ENCODE peak calls at places on chromosomes 7 and 10, in four cellular contexts. A is GM23248, I is RWPE2, C is RWPE1. E is an unnamed sample.

GRCh38 chr7:130884437-130885417 is 150.7 kb upstream of the KLF14 start:
- DNase-seq in A (peak; percentile 73), I (no peak), C (no peak), E (no peak)

GRCh38 chr7:76202666-76203030 is 952 bp downstream of the SRRM3 start:
- DNase-seq in A (no peak), I (no peak), C (no peak), E (no peak)

GRCh38 chr10:112926906-112927688 is 22.9 kb upstream of the TCF7L2 start:
- DNase-seq in A (no peak), I (no peak), C (no peak), E (no peak)

GRCh38 chr7:31850601-31851000 is 163.6 kb downstream of the PPP1R17 start:
- DNase-seq in A (peak; percentile 15), I (no peak), C (no peak), E (no peak)

GRCh38 chr10:86363184-86363832 is 3.3 kb downstream of the GRID1 start:
- DNase-seq in A (peak; percentile 33), I (peak; percentile 43), C (peak; percentile 44), E (peak; percentile 18)

GRCh38 chr10:63467833-63468232 is 2.1 kb upstream of the JMJD1C start:
- DNase-seq in A (peak; percentile 56), I (no peak), C (no peak), E (no peak)

GRCh38 chr10:110355181-110355831 is 50.6 kb upstream of the SMNDC1 start:
- DNase-seq in A (no peak), I (no peak), C (no peak), E (no peak)

GRCh38 chr10:88314362-88314761 is 268.8 kb downstream of the RNLS start:
- DNase-seq in A (no peak), I (no peak), C (no peak), E (no peak)

GRCh38 chr10:109062371-109062770 is 860.9 kb downstream of the XPNPEP1 start:
- DNase-seq in A (peak; percentile 61), I (no peak), C (no peak), E (no peak)

GRCh38 chr10:51206471-51206870 is 132.2 kb downstream of the PRKG1 start:
- DNase-seq in A (peak; percentile 20), I (no peak), C (no peak), E (no peak)

GRCh38 chr7:87398441-87398840 is 53.0 kb downstream of the CROT start:
- DNase-seq in A (peak; percentile 60), I (no peak), C (peak; percentile 68), E (peak; percentile 46)

GRCh38 chr7:108127461-108127860 is 2.7 kb downstream of the LAMB4 start:
- DNase-seq in A (no peak), I (no peak), C (no peak), E (peak; percentile 39)

GRCh38 chr10:76779163-76779820 is 858.3 kb downstream of the KCNMA1 start:
- DNase-seq in A (peak; percentile 91), I (no peak), C (no peak), E (no peak)

GRCh38 chr7:29328811-29329210 is 134.2 kb downstream of the CHN2 start:
- DNase-seq in A (peak; percentile 62), I (no peak), C (peak; percentile 75), E (no peak)

GRCh38 chr10:1615186-1615954 is 122.0 kb downstream of the ADARB2 start:
- DNase-seq in A (no peak), I (no peak), C (no peak), E (no peak)

GRCh38 chr7:137209151-137209822 is 134.2 kb downstream of the PTN start:
- DNase-seq in A (no peak), I (no peak), C (no peak), E (no peak)

GRCh38 chr7:7884855-7885254 is 83.7 kb upstream of the GLCCI1 start:
- DNase-seq in A (peak; percentile 61), I (no peak), C (no peak), E (no peak)

GRCh38 chr7:22576941-22577927 is 77.2 kb upstream of the STEAP1B start:
- DNase-seq in A (peak; percentile 96), I (no peak), C (peak; percentile 68), E (no peak)

GRCh38 chr10:77911535-77912123 is 14.9 kb downstream of the DLG5 start:
- DNase-seq in A (peak; percentile 45), I (no peak), C (no peak), E (no peak)

GRCh38 chr10:71771821-71772617 is 1.3 kb downstream of the VSIR start:
- DNase-seq in A (peak; percentile 94), I (no peak), C (peak; percentile 67), E (no peak)

GRCh38 chr7:69823151-69823744 is 225.0 kb downstream of the AUTS2 start:
- DNase-seq in A (no peak), I (no peak), C (no peak), E (no peak)

GRCh38 chr10:86940677-86941076 is 16.7 kb downstream of the MMRN2 start:
- DNase-seq in A (no peak), I (no peak), C (no peak), E (no peak)

GRCh38 chr7:20798081-20798693 is 11.5 kb upstream of the SP8 start:
- DNase-seq in A (peak; percentile 58), I (peak; percentile 61), C (peak; percentile 70), E (no peak)

GRCh38 chr10:89502556-89502955 is 32.8 kb downstream of the SLC16A12 start:
- DNase-seq in A (peak; percentile 21), I (no peak), C (peak; percentile 66), E (peak; percentile 20)

GRCh38 chr10:43943825-43944360 is 295.2 kb upstream of the ZNF32 start:
- DNase-seq in A (no peak), I (no peak), C (no peak), E (no peak)

GRCh38 chr7:4681218-4681851 is 760 bp upstream of the FOXK1 start:
- DNase-seq in A (no peak), I (no peak), C (no peak), E (no peak)

GRCh38 chr10:109025187-109025586 is 898.1 kb downstream of the XPNPEP1 start:
- DNase-seq in A (no peak), I (no peak), C (no peak), E (no peak)

DNA sequence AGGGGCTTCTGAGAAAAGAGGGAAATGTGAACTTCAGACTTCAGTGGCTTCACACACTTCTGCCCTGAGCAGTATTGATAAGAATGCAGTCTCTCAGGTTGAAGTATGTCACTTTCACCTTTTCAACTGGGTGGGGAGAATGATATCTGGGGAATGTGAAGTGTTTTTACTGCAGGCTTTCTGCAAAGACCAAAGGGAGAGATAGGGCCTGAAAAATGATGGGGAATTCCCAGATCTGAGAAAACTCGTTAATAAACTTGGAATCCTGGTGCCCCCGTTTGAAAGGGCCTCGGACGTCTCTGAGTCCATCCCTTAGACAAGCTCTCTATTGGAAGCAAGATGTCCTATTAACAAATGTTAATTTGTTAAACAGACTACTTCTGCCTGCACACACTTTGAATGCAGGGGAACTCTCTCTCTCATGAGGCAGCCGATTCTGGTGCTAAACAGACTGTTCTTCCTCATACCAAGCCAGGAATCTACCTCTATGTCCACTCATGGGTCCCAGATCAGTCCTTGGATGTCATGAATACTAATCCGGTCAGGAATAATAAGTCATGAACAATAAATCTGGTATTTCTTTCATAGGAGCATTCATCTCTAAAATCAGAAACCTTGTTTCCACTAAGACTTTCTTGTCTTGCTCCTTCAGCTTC is 193.6 kb downstream of the JCAD start:
- DNase-seq in A (no peak), I (no peak), C (peak; percentile 30), E (no peak)
- H3K27ac ChIP-seq in A (no peak overlapping the region), I (no peak overlapping the region), C (no peak overlapping the region), E (peak overlapping the region; percentile 24)

DNA sequence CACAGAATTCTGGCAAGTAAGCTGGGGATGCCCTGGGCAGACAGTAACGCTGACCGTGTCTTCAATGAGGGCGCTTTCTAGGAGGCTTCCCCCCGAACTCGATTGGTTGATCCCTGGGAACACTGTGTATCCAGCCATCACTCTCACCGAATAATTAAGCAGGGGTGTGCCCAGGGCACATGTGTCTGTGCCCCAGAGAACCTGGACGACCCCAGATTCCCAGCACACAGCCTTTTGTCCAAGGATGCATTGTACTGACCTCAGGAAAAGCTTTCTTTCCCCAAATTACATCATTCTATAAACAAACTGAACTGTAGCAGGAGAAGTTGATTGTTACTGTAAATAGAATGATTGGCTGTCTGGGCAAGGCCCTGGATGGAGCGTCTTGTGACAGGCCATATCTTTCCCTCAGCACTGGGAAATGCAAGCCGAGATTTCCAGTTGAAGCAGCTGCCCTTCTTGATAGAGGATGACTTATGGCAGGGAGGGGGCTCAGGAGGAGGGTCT is 6.6 kb upstream of the DEPP1 start:
- DNase-seq in A (no peak), I (no peak), C (no peak), E (no peak)
- H3K27ac ChIP-seq in A (no peak overlapping the region), I (no peak overlapping the region), C (no peak overlapping the region), E (no peak overlapping the region)

GRCh38 chr7:155763122-155763521 is 49.1 kb downstream of the SHH start:
- DNase-seq in A (no peak), I (no peak), C (no peak), E (no peak)
- H3K27ac ChIP-seq in A (no peak overlapping the region), I (no peak overlapping the region), C (no peak overlapping the region), E (no peak overlapping the region)

DNA sequence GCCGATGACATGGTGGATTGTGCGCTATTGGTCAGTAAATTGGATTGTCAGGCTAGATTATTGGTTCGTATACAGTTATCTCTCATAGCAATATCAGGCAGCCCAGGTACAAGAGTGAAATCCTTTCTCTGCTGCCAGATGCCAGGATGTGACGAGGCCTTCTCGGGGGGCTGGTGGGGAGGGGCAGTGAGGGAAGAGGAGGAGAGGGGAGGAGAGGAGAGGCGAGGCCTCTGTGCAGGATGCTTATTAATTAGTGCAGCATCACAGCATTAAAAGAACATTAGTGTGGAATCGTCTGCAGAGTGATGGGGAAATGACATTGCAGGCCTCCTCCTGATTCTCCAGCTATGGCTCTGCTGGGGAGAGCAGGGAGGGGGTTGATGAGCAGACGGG is 30.5 kb upstream of the SLF2 start:
- DNase-seq in A (no peak), I (no peak), C (no peak), E (no peak)
- H3K27ac ChIP-seq in A (no peak overlapping the region), I (no peak overlapping the region), C (no peak overlapping the region), E (no peak overlapping the region)

DNA sequence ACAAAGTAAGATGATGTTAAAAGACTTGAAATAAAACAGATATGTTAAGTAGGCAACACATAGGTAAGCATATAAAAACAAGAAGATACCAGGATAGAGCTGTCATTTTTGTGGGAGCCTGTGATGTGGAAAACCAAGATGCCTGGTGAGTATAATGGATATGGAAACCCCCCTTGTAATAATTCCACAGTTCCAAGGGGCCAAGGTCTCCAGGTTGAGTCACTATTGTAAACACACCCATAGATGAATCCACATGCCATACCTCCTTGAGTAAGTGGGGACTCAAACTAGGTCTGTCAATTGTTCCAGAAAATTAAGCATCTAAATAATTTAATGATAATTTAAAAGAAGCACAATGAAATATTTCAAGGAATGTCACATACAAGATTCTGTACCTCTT is 15.9 kb downstream of the CAV1 start:
- DNase-seq in A (no peak), I (no peak), C (no peak), E (no peak)
- H3K27ac ChIP-seq in A (peak overlapping the region; percentile 97), I (peak overlapping the region; percentile 40), C (no peak overlapping the region), E (peak overlapping the region; percentile 2)

GRCh38 chr10:113987156-113987555 is 56.5 kb upstream of the ADRB1 start:
- DNase-seq in A (no peak), I (no peak), C (no peak), E (no peak)
- H3K27ac ChIP-seq in A (no peak overlapping the region), I (no peak overlapping the region), C (no peak overlapping the region), E (no peak overlapping the region)

E was measured in epithelial cell of prostate.